ENCODE peak calls at places on chromosomes 16 and 17, in eight cellular contexts. S, P, V, U, N, Z, K and Y are unnamed samples.

GRCh38 chr16:27515874-27516353 is 33.8 kb downstream of the GTF3C1 start:
- DNase-seq in S (peak), Z (peak), U (no peak), K (peak), N (peak), P (no peak), V (peak), Y (peak)

GRCh38 chr17:74925242-74925641 is 1.2 kb downstream of the OTOP2 start:
- DNase-seq in S (no peak), V (no peak), P (no peak), K (no peak), Z (no peak), U (no peak), N (no peak), Y (no peak)

GRCh38 chr17:50953831-50954601 is 87.9 kb upstream of the TOB1 start:
- DNase-seq in P (no peak), U (no peak), Z (no peak), S (peak), K (peak), N (peak), V (peak), Y (peak)

GRCh38 chr17:17808706-17809432 is 27.9 kb downstream of the SREBF1 start:
- DNase-seq in U (no peak), N (no peak), K (no peak), S (no peak), Z (no peak), V (peak), P (no peak), Y (no peak)

GRCh38 chr17:56047321-56047720 is 106.0 kb upstream of the ANKFN1 start:
- DNase-seq in U (no peak), K (no peak), Z (no peak), P (no peak), N (no peak), V (no peak), S (no peak), Y (no peak)

GRCh38 chr17:6027342-6028024 is 42.7 kb upstream of the WSCD1 start:
- DNase-seq in N (no peak), P (no peak), S (peak), V (no peak), Z (no peak), K (no peak), U (no peak), Y (peak)

GRCh38 chr16:24315343-24315742 is 59.2 kb downstream of the CACNG3 start:
- DNase-seq in U (no peak), V (no peak), P (no peak), N (no peak), Z (no peak), S (no peak), K (no peak), Y (no peak)

GRCh38 chr16:17470871-17471744 is at the start of gene XYLT1:
- DNase-seq in N (peak), Z (peak), P (no peak), S (peak), U (no peak), K (peak), V (no peak), Y (peak)

GRCh38 chr17:39194985-39195524 is 2.4 kb downstream of the CACNB1 start:
- DNase-seq in V (peak), N (peak), K (no peak), S (no peak), Z (no peak), U (no peak), P (no peak), Y (no peak)

GRCh38 chr16:12250578-12250977 is 274.0 kb downstream of the SNX29 start:
- DNase-seq in Z (no peak), U (no peak), K (no peak), N (no peak), P (no peak), V (no peak), S (no peak), Y (no peak)

GRCh38 chr17:69857412-69857835 is 217.6 kb upstream of the KCNJ16 start:
- DNase-seq in U (no peak), S (peak), N (no peak), P (no peak), Z (no peak), V (no peak), K (no peak), Y (peak)

GRCh38 chr17:7916383-7916677 is 241 bp upstream of the RNF227 start:
- DNase-seq in V (no peak), K (no peak), Z (no peak), N (no peak), U (no peak), P (no peak), S (no peak), Y (no peak)

GRCh38 chr16:83953796-83954576 is 946 bp downstream of the OSGIN1 start:
- DNase-seq in S (peak), P (no peak), N (no peak), U (no peak), V (peak), Z (peak), K (no peak), Y (peak)

GRCh38 chr16:2520784-2521577 is 810 bp downstream of the AMDHD2 start:
- DNase-seq in S (peak), Z (peak), V (no peak), K (peak), U (no peak), P (no peak), N (peak), Y (peak)

GRCh38 chr17:55430531-55431228 is 9.0 kb upstream of the MMD start:
- DNase-seq in P (no peak), Z (no peak), V (no peak), N (no peak), K (no peak), S (peak), U (no peak), Y (peak)

GRCh38 chr17:4766199-4766598 is 5.5 kb upstream of the TM4SF5 start:
- DNase-seq in K (no peak), S (no peak), Z (no peak), V (no peak), N (no peak), U (no peak), P (no peak), Y (no peak)

GRCh38 chr17:7912927-7913524 is 3.1 kb downstream of the RNF227 start:
- DNase-seq in Z (peak), U (no peak), S (peak), K (peak), N (peak), P (no peak), V (peak), Y (peak)

GRCh38 chr16:80742331-80742730 is 62.1 kb downstream of the CDYL2 start:
- DNase-seq in P (no peak), U (no peak), N (no peak), V (no peak), K (no peak), Z (no peak), S (no peak), Y (no peak)

GRCh38 chr17:50274142-50274944 is at the start of gene TMEM92:
- DNase-seq in U (no peak), S (no peak), N (peak), K (peak), P (no peak), V (peak), Z (peak), Y (peak)

GRCh38 chr16:4370570-4371480 is 823 bp upstream of the VASN start:
- DNase-seq in N (no peak), Z (no peak), K (peak), U (no peak), S (peak), P (no peak), V (peak), Y (peak)

GRCh38 chr16:69302301-69302700 is 8.8 kb upstream of the VPS4A start:
- DNase-seq in V (no peak), Z (no peak), U (no peak), K (no peak), S (no peak), P (no peak), N (no peak), Y (peak)

GRCh38 chr16:53098526-53099317 is 43.9 kb downstream of the CHD9 start:
- DNase-seq in P (peak), Z (peak), K (peak), U (no peak), N (peak), V (no peak), S (peak), Y (peak)

GRCh38 chr16:75483222-75483621 is 12.0 kb downstream of the CHST6 start:
- DNase-seq in P (no peak), Z (no peak), S (peak), N (peak), V (no peak), K (no peak), U (no peak), Y (peak)

GRCh38 chr17:13016881-13017622 is 775 bp downstream of the ELAC2 start:
- DNase-seq in U (no peak), K (no peak), S (peak), P (no peak), V (no peak), N (no peak), Z (peak), Y (peak)

GRCh38 chr17:81111066-81111465 is 54.2 kb upstream of the PVALEF start:
- DNase-seq in S (no peak), U (no peak), Z (no peak), P (no peak), K (no peak), N (no peak), V (no peak), Y (no peak)

GRCh38 chr17:56320443-56320842 is 167.2 kb downstream of the ANKFN1 start:
- DNase-seq in Z (no peak), K (no peak), S (no peak), V (no peak), N (peak), U (no peak), P (no peak), Y (no peak)

GRCh38 chr17:48615963-48616718 is 1.0 kb upstream of the HOXB8 start:
- DNase-seq in S (no peak), V (no peak), K (no peak), N (no peak), P (no peak), Z (no peak), U (no peak), Y (peak)

GRCh38 chr17:38896373-38896954 is 26.6 kb downstream of the LASP1 start:
- DNase-seq in U (no peak), V (no peak), K (peak), Z (no peak), N (no peak), P (no peak), S (no peak), Y (no peak)

GRCh38 chr17:51064061-51064735 is 56.5 kb downstream of the SPAG9 start:
- DNase-seq in P (no peak), V (no peak), N (no peak), Z (no peak), U (no peak), S (peak), K (no peak), Y (peak)

GRCh38 chr16:89860747-89861304 is 12.6 kb upstream of the TCF25 start:
- DNase-seq in Z (peak), V (no peak), U (no peak), P (no peak), K (peak), N (peak), S (no peak), Y (peak)

GRCh38 chr17:17811381-17812210 is 25.2 kb downstream of the SREBF1 start:
- DNase-seq in P (no peak), Z (no peak), S (no peak), N (peak), U (no peak), V (peak), K (no peak), Y (peak)

GRCh38 chr17:31754239-31754945 is 104.7 kb downstream of the COPRS start:
- DNase-seq in V (no peak), U (no peak), Z (no peak), P (no peak), K (no peak), S (peak), N (no peak), Y (peak)

GRCh38 chr16:84853534-84853933 is 33.7 kb downstream of the CRISPLD2 start:
- DNase-seq in S (no peak), K (no peak), V (no peak), N (no peak), P (no peak), U (no peak), Z (no peak), Y (no peak)

GRCh38 chr16:74291577-74292208 is 4.9 kb upstream of the PSMD7 start:
- DNase-seq in S (no peak), K (no peak), N (no peak), U (no peak), V (no peak), P (no peak), Z (no peak), Y (peak)

GRCh38 chr17:60065136-60065535 is 13.6 kb downstream of the HEATR6 start:
- DNase-seq in N (no peak), K (no peak), P (no peak), S (no peak), V (no peak), Z (no peak), U (no peak), Y (no peak)

GRCh38 chr16:58515871-58516767 is 802 bp downstream of the SETD6 start:
- DNase-seq in U (no peak), Z (peak), N (peak), V (peak), P (no peak), K (peak), S (no peak), Y (peak)

GRCh38 chr17:30981531-30982519 is 11.0 kb downstream of the RNF135 start:
- DNase-seq in P (no peak), K (no peak), V (no peak), U (no peak), N (no peak), Z (no peak), S (no peak), Y (no peak)